ENCODE peak calls at places on chromosomes 3 and 15, in seven cellular contexts. Y, H, M, F, X, Z and J are unnamed samples.

GRCh38 chr3:134320749-134321148 is 53.5 kb downstream of the AMOTL2 start:
- DNase-seq in M (no peak), H (no peak), X (no peak), Z (peak; percentile 43), F (no peak), Y (no peak), J (no peak)

GRCh38 chr3:56205406-56205805 is 262.9 kb downstream of the ERC2 start:
- DNase-seq in Z (no peak), F (no peak), H (no peak), Y (no peak), X (no peak), M (no peak), J (no peak)

GRCh38 chr15:36769110-36769509 is 189.7 kb downstream of the CDIN1 start:
- DNase-seq in M (no peak), X (no peak), H (no peak), Y (no peak), Z (no peak), F (no peak), J (no peak)

GRCh38 chr3:102301155-102301554 is 133.7 kb upstream of the ZPLD1 start:
- DNase-seq in H (no peak), X (no peak), Y (no peak), Z (no peak), M (no peak), F (no peak), J (no peak)

GRCh38 chr3:53056442-53056841 is 10.6 kb upstream of the SFMBT1 start:
- DNase-seq in H (no peak), F (no peak), X (no peak), M (no peak), Y (no peak), Z (peak; percentile 43), J (no peak)

GRCh38 chr15:89383635-89384604 is 49.3 kb upstream of the POLG start:
- DNase-seq in H (peak; percentile 66), X (peak; percentile 92), F (no peak), Y (no peak), M (peak; percentile 68), Z (no peak), J (no peak)

GRCh38 chr15:29698030-29698701 is 124.1 kb downstream of the TJP1 start:
- DNase-seq in M (no peak), X (no peak), H (no peak), Y (no peak), F (no peak), Z (no peak), J (no peak)

GRCh38 chr3:59978979-59979378 is 929.2 kb upstream of the CFAP20DC start:
- DNase-seq in H (no peak), F (no peak), M (no peak), Z (no peak), Y (no peak), X (no peak), J (no peak)

GRCh38 chr3:149435936-149436885 is 38.3 kb upstream of the TM4SF4 start:
- DNase-seq in Y (no peak), H (no peak), M (no peak), F (no peak), X (no peak), Z (no peak), J (no peak)

GRCh38 chr3:42451116-42451515 is 40.7 kb upstream of the LYZL4 start:
- DNase-seq in H (no peak), Z (no peak), X (no peak), F (no peak), M (no peak), Y (no peak), J (no peak)

GRCh38 chr3:39125837-39126500 is 18.5 kb downstream of the TTC21A start:
- DNase-seq in F (no peak), Y (no peak), X (no peak), H (no peak), Z (no peak), M (no peak), J (no peak)

GRCh38 chr3:39118931-39119660 is 11.6 kb downstream of the TTC21A start:
- DNase-seq in X (no peak), F (no peak), M (no peak), Y (no peak), H (no peak), Z (no peak), J (no peak)

GRCh38 chr3:39124876-39125836 is 17.7 kb downstream of the TTC21A start:
- DNase-seq in X (no peak), Z (no peak), F (no peak), H (no peak), M (peak; percentile 57), Y (no peak), J (no peak)

GRCh38 chr3:39121626-39122025 is 14.1 kb downstream of the TTC21A start:
- DNase-seq in Y (no peak), M (no peak), H (no peak), X (no peak), F (no peak), Z (no peak), J (no peak)

DNA sequence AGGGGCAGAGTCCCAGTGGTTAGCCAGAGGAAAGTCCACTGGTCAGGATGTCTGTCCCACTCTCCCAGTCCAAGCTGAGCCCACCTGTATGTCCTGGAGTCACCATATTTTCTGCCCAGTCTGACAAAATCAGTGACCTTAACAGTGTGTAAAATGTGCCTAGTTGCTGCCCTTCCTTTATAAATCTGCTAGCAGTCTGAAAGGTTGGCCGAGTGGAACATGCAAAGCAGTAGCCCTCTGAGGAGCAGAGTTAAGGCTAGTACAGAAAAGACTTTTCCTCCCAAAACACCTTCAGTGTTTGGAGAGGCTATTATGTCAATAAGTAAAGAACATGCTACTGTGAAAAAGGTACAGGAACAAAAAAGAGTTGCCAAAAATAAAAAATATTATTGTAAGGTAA is 15.3 kb downstream of the TTC21A start:
- DNase-seq in X (no peak), Z (no peak), H (no peak), F (no peak), Y (no peak), M (no peak), J (no peak)
- H3K4me1 ChIP-seq in X (no peaks in the 10 kb centered on the region), Z (no peaks in the 10 kb centered on the region), H (peaks cover 5% of the 10 kb centered on the region), F (no peaks in the 10 kb centered on the region), Y (peaks cover 15% of the 10 kb centered on the region), M (peaks cover 5% of the 10 kb centered on the region), J (peaks cover 12% of the 10 kb centered on the region)

GRCh38 chr3:50587373-50587772 is 18.1 kb downstream of the HEMK1 start:
- DNase-seq in Z (no peak), Y (no peak), M (no peak), H (no peak), X (no peak), F (no peak), J (no peak)

GRCh38 chr3:50588759-50589433 is 19.6 kb downstream of the HEMK1 start:
- DNase-seq in Z (no peak), Y (no peak), H (no peak), X (no peak), M (no peak), F (no peak), J (no peak)

GRCh38 chr3:50586763-50587070 is 17.4 kb downstream of the HEMK1 start:
- DNase-seq in H (peak; percentile 21), F (no peak), M (no peak), Z (no peak), Y (no peak), X (no peak), J (peak; percentile 0)

GRCh38 chr3:50585919-50586762 is 16.8 kb downstream of the HEMK1 start:
- DNase-seq in F (no peak), X (no peak), M (no peak), H (no peak), Y (no peak), Z (no peak), J (peak; percentile 15)

GRCh38 chr3:50587806-50588758 is 18.8 kb downstream of the HEMK1 start:
- DNase-seq in H (peak; percentile 24), X (no peak), F (peak; percentile 79), Z (no peak), Y (no peak), M (no peak), J (peak; percentile 42)
- H3K27ac ChIP-seq in H (no peak overlapping the region), X (no peak overlapping the region), F (peak overlapping the region; percentile 75), Z (no peak overlapping the region), Y (no peak overlapping the region), M (peak overlapping the region; percentile 19), J (peak overlapping the region; percentile 51)

GRCh38 chr3:50327943-50328691 is at the start of gene TUSC2:
- DNase-seq in M (peak; percentile 97), Z (peak; percentile 96), H (peak; percentile 99), F (peak; percentile 98), Y (peak; percentile 99), X (peak; percentile 99), J (peak; percentile 92)

GRCh38 chr3:50325497-50326181 is 2.4 kb downstream of the TUSC2 start:
- DNase-seq in Y (no peak), H (no peak), F (no peak), M (no peak), Z (no peak), X (no peak), J (no peak)

GRCh38 chr3:50324351-50325144 is 2.0 kb upstream of the HYAL2 start:
- DNase-seq in M (no peak), F (peak; percentile 75), H (peak; percentile 85), Z (peak; percentile 96), Y (peak; percentile 73), X (peak; percentile 78), J (peak; percentile 40)

GRCh38 chr3:50327129-50327528 is 894 bp downstream of the TUSC2 start:
- DNase-seq in H (no peak), X (no peak), Z (no peak), F (no peak), M (no peak), Y (no peak), J (peak; percentile 33)

GRCh38 chr3:50326182-50326541 is 1.9 kb downstream of the TUSC2 start:
- DNase-seq in Z (no peak), M (no peak), X (no peak), F (no peak), Y (no peak), H (peak; percentile 55), J (no peak)
- H3K4me1 ChIP-seq in Z (peaks cover 11% of the 10 kb centered on the region), M (peaks cover 20% of the 10 kb centered on the region), X (peaks cover 41% of the 10 kb centered on the region), F (peaks cover 4% of the 10 kb centered on the region), Y (peaks cover 32% of the 10 kb centered on the region), H (peaks cover 16% of the 10 kb centered on the region), J (peaks cover 28% of the 10 kb centered on the region)

DNA sequence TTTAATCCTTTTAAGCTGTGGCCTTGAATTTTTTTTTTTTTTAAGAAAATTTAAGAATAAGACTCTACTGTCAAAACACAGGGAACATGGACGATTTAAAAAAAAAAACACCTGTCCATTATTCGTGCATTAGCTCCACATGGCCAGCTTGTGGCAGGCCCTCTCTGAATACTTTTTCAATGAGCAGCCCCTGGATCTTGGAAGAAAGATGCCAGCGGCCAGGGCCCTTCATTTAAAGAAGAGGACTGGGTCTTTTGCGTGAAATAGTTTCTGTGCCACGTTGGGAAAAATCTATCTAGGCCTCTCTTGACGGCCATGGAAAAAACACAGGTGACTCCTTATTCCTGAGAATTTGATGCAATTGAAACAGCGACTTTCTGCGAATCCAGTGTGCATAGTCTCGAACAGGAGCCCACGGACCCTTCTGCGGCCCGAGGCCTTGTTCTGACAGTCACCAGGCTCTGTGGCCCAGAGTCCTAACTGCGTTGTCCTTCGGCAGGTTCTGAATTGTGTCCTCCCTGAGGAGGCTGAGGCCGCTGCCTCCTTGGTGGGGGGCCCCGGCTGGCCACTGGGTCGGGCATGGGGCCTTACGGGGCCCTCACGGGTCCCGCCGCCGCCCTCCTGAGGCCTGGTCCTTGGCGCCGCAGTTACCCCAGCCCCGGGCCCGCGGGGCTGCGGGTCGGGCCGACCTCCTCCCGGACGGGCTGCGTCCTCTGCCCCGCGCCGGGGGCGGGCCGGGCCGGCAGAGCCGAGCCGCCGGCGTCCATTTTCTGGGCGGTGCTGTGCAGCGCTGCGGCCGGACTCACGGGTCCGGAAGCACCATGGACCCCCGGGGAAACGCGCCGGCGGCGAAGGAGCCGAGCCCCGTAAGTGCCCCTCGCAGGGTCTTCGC is 33.5 kb downstream of the ZBTB38 start:
- DNase-seq in M (no peak), Y (peak; percentile 38), F (peak; percentile 59), H (peak; percentile 73), Z (peak; percentile 69), X (peak; percentile 62), J (peak; percentile 64)
- H3K27ac ChIP-seq in M (peak overlapping the region; percentile 99), Y (peak overlapping the region; percentile 96), F (peak overlapping the region; percentile 93), H (peak overlapping the region; percentile 95), Z (peak overlapping the region; percentile 54), X (peak overlapping the region; percentile 99), J (peak overlapping the region; percentile 85)